ENCODE peak calls at places on chromosomes 16 and 17, in four cellular contexts. E, H, P and Q are unnamed samples.

GRCh38 chr16:50500171-50500874 is 47.9 kb upstream of the NKD1 start:
- DNase-seq in E (no peak), H (no peak), P (no peak), Q (no peak)

GRCh38 chr16:84559311-84559932 is 55.0 kb upstream of the MEAK7 start:
- DNase-seq in E (no peak), H (no peak), P (no peak), Q (no peak)

GRCh38 chr17:79845601-79845949 is 6.3 kb upstream of the CBX4 start:
- DNase-seq in E (no peak), H (peak), P (no peak), Q (no peak)

GRCh38 chr17:78986048-78986648 is 6.4 kb upstream of the LGALS3BP start:
- DNase-seq in E (no peak), H (no peak), P (no peak), Q (no peak)

GRCh38 chr17:46056800-46057304 is 57.8 kb downstream of the STH start:
- DNase-seq in E (no peak), H (no peak), P (no peak), Q (no peak)

GRCh38 chr16:88310796-88311605 is 71.8 kb upstream of the ZNF469 start:
- DNase-seq in E (no peak), H (no peak), P (no peak), Q (no peak)

GRCh38 chr17:32142038-32142856 is at the start of gene RHOT1:
- DNase-seq in E (peak), H (peak), P (peak), Q (peak)

GRCh38 chr16:51953541-51953940 is 593.4 kb downstream of the TOX3 start:
- DNase-seq in E (no peak), H (peak), P (no peak), Q (no peak)

GRCh38 chr17:17364338-17364667 is 61.1 kb downstream of the NT5M start:
- DNase-seq in E (no peak), H (no peak), P (no peak), Q (no peak)

GRCh38 chr16:57862698-57863433 is 60.6 kb upstream of the KIFC3 start:
- DNase-seq in E (no peak), H (peak), P (no peak), Q (no peak)

GRCh38 chr17:69716571-69716970 is 302.1 kb downstream of the MAP2K6 start:
- DNase-seq in E (no peak), H (peak), P (no peak), Q (no peak)

GRCh38 chr16:3954411-3954921 is 74.0 kb upstream of the CREBBP start:
- DNase-seq in E (no peak), H (peak), P (no peak), Q (no peak)

GRCh38 chr17:68391561-68392268 is 65.6 kb downstream of the WIPI1 start:
- DNase-seq in E (no peak), H (no peak), P (no peak), Q (no peak)

GRCh38 chr17:4420692-4421131 is 13.0 kb upstream of the SPNS3 start:
- DNase-seq in E (peak), H (peak), P (peak), Q (peak)

GRCh38 chr16:30437511-30438046 is 7.7 kb upstream of the DCTPP1 start:
- DNase-seq in E (no peak), H (no peak), P (no peak), Q (no peak)

GRCh38 chr17:50206604-50207293 is 5.3 kb upstream of the COL1A1 start:
- DNase-seq in E (no peak), H (peak), P (peak), Q (no peak)

GRCh38 chr17:43438626-43439529 is 40.1 kb downstream of the ARL4D start:
- DNase-seq in E (no peak), H (no peak), P (no peak), Q (no peak)

GRCh38 chr17:67435122-67435521 is 58.0 kb downstream of the PITPNC1 start:
- DNase-seq in E (peak), H (no peak), P (peak), Q (no peak)

GRCh38 chr17:22278302-22279275 is 586.3 kb downstream of the KCNJ18 start:
- DNase-seq in E (no peak), H (no peak), P (no peak), Q (no peak)

GRCh38 chr17:9760336-9760735 is 31.1 kb downstream of the DHRS7C start:
- DNase-seq in E (no peak), H (no peak), P (no peak), Q (no peak)

GRCh38 chr17:38745545-38745944 is 2.6 kb downstream of the PCGF2 start:
- DNase-seq in E (no peak), H (peak), P (no peak), Q (no peak)

GRCh38 chr16:89026121-89026612 is 49.2 kb upstream of the CBFA2T3 start:
- DNase-seq in E (no peak), H (no peak), P (peak), Q (no peak)

GRCh38 chr16:87653234-87653633 is 50.9 kb downstream of the JPH3 start:
- DNase-seq in E (no peak), H (peak), P (no peak), Q (peak)

GRCh38 chr16:26005336-26005735 is 313.6 kb downstream of the HS3ST4 start:
- DNase-seq in E (no peak), H (no peak), P (no peak), Q (no peak)

GRCh38 chr16:414395-415169 is 10.9 kb upstream of the RAB11FIP3 start:
- DNase-seq in E (no peak), H (no peak), P (no peak), Q (no peak)

GRCh38 chr16:67301080-67301757 is 21.9 kb downstream of the PLEKHG4 start:
- DNase-seq in E (no peak), H (no peak), P (no peak), Q (no peak)

GRCh38 chr16:23286131-23286532 is 16.0 kb upstream of the SCNN1B start:
- DNase-seq in E (no peak), H (no peak), P (no peak), Q (no peak)

GRCh38 chr17:7897773-7898172 is 9.2 kb downstream of the CHD3 start:
- DNase-seq in E (no peak), H (peak), P (no peak), Q (no peak)

GRCh38 chr17:39208893-39209292 is 8.8 kb downstream of the RPL19 start:
- DNase-seq in E (no peak), H (peak), P (peak), Q (peak)

GRCh38 chr16:30637952-30638351 is 12.8 kb upstream of the PRR14 start:
- DNase-seq in E (no peak), H (peak), P (no peak), Q (no peak)

GRCh38 chr17:77772461-77772897 is 186.0 kb upstream of the TNRC6C start:
- DNase-seq in E (peak), H (peak), P (peak), Q (peak)

GRCh38 chr17:83161298-83162034 is 82.1 kb downstream of the METRNL start:
- DNase-seq in E (no peak), H (peak), P (no peak), Q (no peak)